ENCODE peak calls at places on chromosomes 5 and 9, in nine cellular contexts. Z is mucosa of descending colon, T is transverse colon, N is IMR-90, M is cardiac muscle cell, L is A549, S is colonic mucosa, E is left ventricle myocardium inferior, W is fibroblast of pulmonary artery. Q is an unnamed sample.

GRCh38 chr5:14486486-14486885 is 95.1 kb upstream of the OTULINL start:
- DNase-seq in Z (no peak), T (no peak), N (peak), M (no peak), L (no peak), S (no peak), E (no peak), W (no peak), Q (no peak)

GRCh38 chr5:1445895-1446601 is 808 bp upstream of the SLC6A3 start:
- DNase-seq in Z (no peak), T (no peak), N (no peak), M (no peak), L (no peak), S (no peak), E (no peak), W (no peak), Q (no peak)

GRCh38 chr9:5326893-5327548 is 12.7 kb downstream of the RLN1 start:
- DNase-seq in Z (no peak), T (no peak), N (peak), M (peak), L (no peak), S (peak), E (no peak), W (peak), Q (no peak)

GRCh38 chr5:57735754-57736153 is 253.1 kb upstream of the ACTBL2 start:
- DNase-seq in Z (no peak), T (no peak), N (peak), M (peak), L (peak), S (no peak), E (no peak), W (peak), Q (no peak)

GRCh38 chr9:124182741-124183140 is 75.0 kb upstream of the NEK6 start:
- DNase-seq in Z (no peak), T (no peak), N (no peak), M (no peak), L (no peak), S (no peak), E (no peak), W (no peak), Q (no peak)

GRCh38 chr9:114894801-114895433 is 35.5 kb downstream of the TNFSF8 start:
- DNase-seq in Z (no peak), T (no peak), N (peak), M (peak), L (peak), S (no peak), E (no peak), W (peak), Q (peak)

GRCh38 chr5:96339862-96340261 is 93.2 kb downstream of the PCSK1 start:
- DNase-seq in Z (no peak), T (no peak), N (no peak), M (peak), L (no peak), S (no peak), E (no peak), W (peak), Q (no peak)

GRCh38 chr5:147968855-147969254 is 62.5 kb upstream of the C5orf46 start:
- DNase-seq in Z (no peak), T (no peak), N (no peak), M (no peak), L (no peak), S (no peak), E (no peak), W (peak), Q (peak)

GRCh38 chr9:133836818-133837217 is 98.7 kb upstream of the SARDH start:
- DNase-seq in Z (no peak), T (no peak), N (no peak), M (no peak), L (no peak), S (no peak), E (no peak), W (no peak), Q (no peak)

GRCh38 chr5:98962587-98962986 is 33.8 kb upstream of the CHD1 start:
- DNase-seq in Z (no peak), T (no peak), N (no peak), M (no peak), L (no peak), S (no peak), E (no peak), W (no peak), Q (no peak)

GRCh38 chr5:150085191-150085912 is 1.0 kb downstream of the CSF1R start:
- DNase-seq in Z (no peak), T (no peak), N (no peak), M (no peak), L (no peak), S (peak), E (no peak), W (no peak), Q (no peak)
- H3K4me3 ChIP-seq in Z (no peak), T (no peak), N (no peak), M (no peak), L (no peak), S (peak), E (peak), W (no peak), Q (no peak)

DNA sequence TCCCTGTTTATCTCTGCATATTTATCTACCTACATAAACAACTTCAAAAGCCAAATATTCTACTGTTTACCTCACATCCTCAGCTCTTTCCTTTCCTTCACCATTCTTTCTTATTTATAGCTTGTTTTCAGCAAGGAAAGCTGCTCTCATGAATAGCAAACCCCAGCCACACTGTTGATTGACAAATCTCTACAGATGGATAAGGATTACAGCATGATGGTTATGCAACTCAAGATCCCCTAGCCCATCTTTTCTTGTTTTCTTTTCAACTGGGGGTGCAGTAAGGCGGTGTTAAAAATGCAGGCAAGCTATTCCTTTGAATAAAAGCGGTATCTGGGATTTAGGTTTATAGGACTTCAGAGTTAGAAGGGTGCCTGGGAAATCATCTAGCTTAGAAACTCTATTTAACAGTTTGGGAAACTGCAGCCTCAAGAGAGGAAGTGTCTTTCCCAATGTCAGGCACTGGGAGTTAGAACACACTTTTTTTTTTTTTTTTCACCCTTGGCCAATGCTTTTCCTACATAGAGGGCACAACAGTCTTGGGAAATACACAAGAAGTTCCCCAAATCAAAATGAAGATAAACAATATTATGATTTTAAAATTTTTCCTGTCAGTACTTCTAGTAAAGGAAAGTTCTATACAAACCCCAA is 2.7 kb downstream of the SPARC start:
- DNase-seq in Z (no peak), T (no peak), N (no peak), M (peak), L (no peak), S (no peak), E (no peak), W (peak), Q (no peak)
- H3K4me3 ChIP-seq in Z (no peak), T (no peak), N (peak), M (peak), L (no peak), S (peak), E (peak), W (peak), Q (no peak)

GRCh38 chr5:2750758-2751464 is 566 bp downstream of the IRX2 start:
- DNase-seq in Z (no peak), T (no peak), N (no peak), M (peak), L (no peak), S (no peak), E (no peak), W (no peak), Q (no peak)
- H3K4me3 ChIP-seq in Z (no peak), T (no peak), N (peak), M (peak), L (peak), S (no peak), E (peak), W (peak), Q (no peak)

DNA sequence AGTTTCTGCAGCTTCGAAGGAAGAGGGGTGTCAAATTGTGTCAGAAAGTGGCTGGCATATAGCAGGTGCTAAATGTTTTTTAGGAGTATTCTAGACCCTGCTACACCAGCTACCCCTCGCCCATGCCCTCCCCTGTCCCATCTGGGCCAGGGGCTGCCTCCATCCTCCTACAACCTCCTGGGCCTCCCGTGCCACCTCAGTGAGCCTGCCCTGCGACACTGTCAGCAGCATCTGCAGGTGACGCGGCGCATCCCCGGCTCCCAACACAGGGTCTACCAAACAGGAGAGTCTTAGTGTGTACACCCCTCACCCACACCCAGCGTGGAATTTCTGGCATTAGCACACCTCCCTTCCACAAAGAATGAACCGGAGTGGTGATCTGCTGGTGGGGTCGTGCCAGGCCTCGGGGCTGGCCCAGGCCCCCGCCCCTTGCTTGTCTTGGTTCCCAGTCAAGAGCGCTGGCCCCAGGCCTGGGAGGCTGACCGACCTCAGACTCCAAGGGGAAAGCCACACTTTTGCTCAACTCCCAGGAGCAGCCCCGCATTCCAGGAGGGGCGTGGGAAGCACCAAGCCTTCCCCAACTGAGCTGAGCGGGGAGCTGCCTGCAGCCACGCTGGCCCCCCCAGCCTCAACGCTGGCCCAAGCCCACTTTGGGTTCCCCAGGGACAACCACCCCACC is 55.2 kb downstream of the NEURL1B start:
- DNase-seq in Z (no peak), T (no peak), N (no peak), M (peak), L (no peak), S (no peak), E (peak), W (no peak), Q (no peak)
- H3K4me3 ChIP-seq in Z (no peak), T (no peak), N (no peak), M (no peak), L (no peak), S (no peak), E (peak), W (no peak), Q (no peak)

GRCh38 chr5:149358818-149359217 is 972 bp downstream of the PCYOX1L start:
- DNase-seq in Z (no peak), T (no peak), N (peak), M (no peak), L (no peak), S (no peak), E (no peak), W (no peak), Q (no peak)
- H3K4me3 ChIP-seq in Z (no peak), T (no peak), N (no peak), M (no peak), L (peak), S (no peak), E (peak), W (peak), Q (peak)

DNA sequence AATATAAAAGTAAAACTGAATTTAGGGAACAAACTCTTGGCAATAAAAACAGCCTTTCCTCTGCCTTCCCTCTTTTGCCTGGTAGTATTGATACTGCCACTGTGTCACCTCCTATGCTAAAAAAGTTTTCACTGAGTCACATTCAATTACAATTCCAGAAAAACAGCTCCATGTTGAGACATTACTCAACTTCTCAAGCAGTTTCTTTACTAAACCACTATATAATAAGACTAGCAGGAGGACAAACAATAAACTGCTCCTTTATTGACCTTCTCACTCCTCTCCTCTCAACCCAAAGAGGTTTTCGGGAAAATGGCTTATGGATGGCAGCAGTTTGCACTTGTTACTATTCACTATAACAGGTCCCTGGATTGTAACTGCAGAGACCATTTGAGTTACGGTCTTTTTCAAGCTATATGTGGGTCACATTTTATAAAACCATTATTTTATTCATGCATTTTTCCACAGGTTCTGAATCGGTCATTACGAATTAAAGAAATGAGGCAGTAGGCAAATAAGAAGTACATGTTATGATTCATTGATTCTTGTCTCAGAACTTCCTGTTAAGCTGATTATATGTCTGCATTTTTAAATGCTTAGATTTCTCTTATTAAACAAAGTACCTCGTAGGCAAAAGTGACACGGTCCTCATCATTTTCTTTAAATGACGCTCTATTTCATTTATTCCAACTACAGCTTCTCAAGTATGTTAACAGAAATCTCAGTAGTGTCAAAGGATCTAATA is 2.1 kb downstream of the ZDHHC21 start:
- DNase-seq in Z (no peak), T (no peak), N (no peak), M (no peak), L (no peak), S (no peak), E (no peak), W (no peak), Q (no peak)
- H3K4me3 ChIP-seq in Z (no peak), T (no peak), N (no peak), M (no peak), L (no peak), S (no peak), E (no peak), W (no peak), Q (no peak)

GRCh38 chr9:89922099-89922498 is 317.3 kb downstream of the GADD45G start:
- DNase-seq in Z (no peak), T (no peak), N (no peak), M (no peak), L (no peak), S (no peak), E (no peak), W (no peak), Q (no peak)
- H3K4me3 ChIP-seq in Z (no peak), T (no peak), N (no peak), M (no peak), L (no peak), S (no peak), E (no peak), W (no peak), Q (no peak)

GRCh38 chr9:117644607-117645244 is 59.5 kb upstream of the TLR4 start:
- DNase-seq in Z (peak), T (peak), N (peak), M (peak), L (peak), S (peak), E (peak), W (peak), Q (peak)
- H3K4me3 ChIP-seq in Z (no peak), T (no peak), N (no peak), M (no peak), L (no peak), S (no peak), E (peak), W (no peak), Q (no peak)

DNA sequence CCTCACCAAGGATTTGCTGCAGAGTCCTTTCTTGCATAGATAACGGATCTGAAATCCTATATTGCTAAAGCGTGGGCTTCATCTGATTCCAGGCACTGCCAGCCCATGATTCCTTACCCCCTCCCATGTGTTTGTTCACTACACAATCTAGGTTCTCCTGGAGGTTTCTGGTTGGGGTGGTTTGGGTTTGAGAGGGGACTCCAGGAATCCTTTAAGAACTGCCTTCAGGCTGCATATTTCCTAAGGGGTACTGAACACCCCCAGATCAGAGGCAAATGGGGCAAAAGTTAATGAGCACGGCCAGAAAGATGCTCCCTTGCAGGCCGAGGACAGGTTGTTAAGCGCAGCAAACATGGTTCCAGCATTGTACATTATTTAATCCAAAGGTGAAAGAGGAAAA is 9.8 kb downstream of the NR2F1 start:
- DNase-seq in Z (no peak), T (no peak), N (no peak), M (no peak), L (no peak), S (no peak), E (no peak), W (no peak), Q (no peak)
- H3K4me3 ChIP-seq in Z (no peak), T (no peak), N (no peak), M (no peak), L (no peak), S (no peak), E (no peak), W (no peak), Q (peak)

Q was measured in adrenal gland.